ENCODE peak calls at places on chromosomes 7 and 10, in eight cellular contexts. D is heart left ventricle; Q is A549; O is cardiac muscle cell; E is RWPE1; Y is activated CD8-positive, alpha-beta T cell treated with anti-CD3 and anti-CD28 coated beads for 36 hours; K is bronchial epithelial cell; B is astrocyte of the spinal cord. N is an unnamed sample.

GRCh38 chr7:19957664-19958063 is 184.2 kb upstream of the TMEM196 start:
- DNase-seq in D (no peak), K (peak), B (peak), E (peak), Q (no peak), Y (no peak), O (no peak), N (no peak)

GRCh38 chr7:30364773-30365172 is 80.4 kb downstream of the ZNRF2 start:
- DNase-seq in E (no peak), Q (no peak), D (no peak), K (no peak), Y (no peak), O (no peak), B (no peak), N (no peak)

GRCh38 chr7:14229047-14229446 is 239.6 kb upstream of the ETV1 start:
- DNase-seq in E (no peak), K (peak), Y (no peak), O (no peak), B (no peak), Q (no peak), D (no peak), N (no peak)

GRCh38 chr7:28984631-28985030 is 26.5 kb upstream of the TRIL start:
- DNase-seq in O (no peak), B (peak), Q (peak), K (peak), E (peak), Y (no peak), D (peak), N (no peak)

GRCh38 chr7:30906014-30906413 is 5.6 kb upstream of the AQP1 start:
- DNase-seq in B (no peak), Y (no peak), E (peak), K (no peak), D (no peak), O (no peak), Q (no peak), N (no peak)

GRCh38 chr10:31346953-31347352 is 27.9 kb downstream of the ZEB1 start:
- DNase-seq in K (no peak), D (no peak), Q (no peak), B (no peak), Y (no peak), O (no peak), E (no peak), N (no peak)

GRCh38 chr7:55878701-55879100 is 8.6 kb upstream of the ZNF713 start:
- DNase-seq in B (no peak), O (no peak), D (no peak), K (no peak), Q (no peak), E (no peak), Y (no peak), N (no peak)

GRCh38 chr7:92904292-92905131 is 68.1 kb upstream of the CDK6 start:
- DNase-seq in O (no peak), Y (peak), B (peak), E (peak), Q (no peak), D (no peak), K (peak), N (no peak)

GRCh38 chr7:41538810-41539724 is 163.8 kb downstream of the INHBA start:
- DNase-seq in D (no peak), K (no peak), Y (no peak), B (peak), E (no peak), O (peak), Q (no peak), N (no peak)

GRCh38 chr10:239109-239508 is 103.9 kb downstream of the ZMYND11 start:
- DNase-seq in Y (no peak), O (no peak), K (peak), E (peak), Q (no peak), B (peak), D (no peak), N (no peak)

GRCh38 chr7:35777121-35777520 is 23.7 kb upstream of the SEPTIN7 start:
- DNase-seq in D (no peak), E (no peak), O (no peak), K (no peak), Y (no peak), B (no peak), Q (no peak), N (no peak)

GRCh38 chr7:66859794-66860645 is 61.0 kb upstream of the TMEM248 start:
- DNase-seq in E (no peak), D (no peak), B (no peak), O (peak), Y (peak), Q (no peak), K (peak), N (no peak)

GRCh38 chr7:52944916-52945315 is 90.5 kb upstream of the POM121L12 start:
- DNase-seq in D (no peak), E (peak), K (peak), O (no peak), Q (no peak), B (peak), Y (no peak), N (no peak)

GRCh38 chr10:22539579-22540160 is 174.7 kb downstream of the PIP4K2A start:
- DNase-seq in Q (no peak), E (no peak), Y (no peak), O (no peak), B (no peak), K (no peak), D (no peak), N (no peak)

GRCh38 chr7:19117870-19118608 is 603 bp upstream of the TWIST1 start:
- DNase-seq in B (peak), Q (no peak), D (no peak), Y (no peak), K (no peak), O (peak), E (no peak), N (no peak)

GRCh38 chr10:3852147-3852904 is 67.3 kb upstream of the KLF6 start:
- DNase-seq in Q (peak), Y (peak), E (peak), O (no peak), K (peak), D (peak), B (peak), N (no peak)

GRCh38 chr10:132170561-132171361 is 16.0 kb upstream of the DPYSL4 start:
- DNase-seq in B (no peak), K (no peak), O (no peak), E (no peak), Q (no peak), D (no peak), Y (no peak), N (no peak)

GRCh38 chr10:93143286-93143685 is 69.6 kb downstream of the CYP26A1 start:
- DNase-seq in B (no peak), D (no peak), O (no peak), K (no peak), E (no peak), Y (no peak), Q (no peak), N (no peak)

GRCh38 chr10:49397036-49397999 is 1.4 kb upstream of the DRGX start:
- DNase-seq in O (peak), B (peak), K (no peak), E (no peak), Y (peak), Q (no peak), D (no peak), N (no peak)

GRCh38 chr7:105215182-105215581 is 173.5 kb downstream of the SRPK2 start:
- DNase-seq in K (no peak), Q (no peak), B (no peak), O (no peak), D (no peak), E (no peak), Y (no peak), N (no peak)
- TF ChIP-seq CTCF in K (no peak), Q (no peak), B (no peak), O (no peak), D (no peak), E (no peak), Y (no peak), N (no peak)

GRCh38 chr7:142853739-142854504 is 954 bp upstream of the EPHB6 start:
- DNase-seq in Q (peak), K (peak), O (peak), D (peak), B (peak), E (peak), Y (peak), N (no peak)
- TF ChIP-seq CTCF in Q (peak), K (peak), O (peak), D (peak), B (peak), E (peak), Y (peak), N (peak)

DNA sequence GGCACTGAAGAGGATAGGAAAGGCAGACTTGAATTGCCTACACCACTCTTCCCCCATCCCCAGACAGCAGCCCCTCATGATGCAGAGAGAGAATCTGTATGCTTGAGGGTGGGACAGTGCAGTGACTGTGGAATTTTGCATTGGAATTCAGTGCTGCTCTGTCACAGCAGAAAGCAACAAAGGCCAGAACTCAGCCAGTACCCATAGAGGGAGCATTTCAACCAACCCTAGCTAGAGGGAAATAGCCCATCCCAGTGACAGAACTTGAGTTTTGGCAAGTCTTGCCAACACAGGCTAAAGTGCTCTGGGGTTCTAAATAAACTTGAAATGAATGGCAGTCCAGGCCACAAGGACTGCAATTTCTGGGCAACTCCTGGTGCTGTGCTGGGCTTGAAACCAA is 80.4 kb downstream of the TES start:
- DNase-seq in Q (no peak), E (no peak), Y (no peak), O (no peak), D (no peak), K (no peak), B (no peak), N (no peak)
- TF ChIP-seq CTCF in Q (no peak), E (no peak), Y (no peak), O (peak), D (no peak), K (no peak), B (no peak), N (no peak)

GRCh38 chr7:158495780-158496179 is 91.8 kb downstream of the PTPRN2 start:
- DNase-seq in K (peak), E (peak), Q (peak), B (no peak), D (no peak), O (peak), Y (peak), N (peak)
- TF ChIP-seq CTCF in K (no peak), E (peak), Q (peak), B (no peak), D (no peak), O (peak), Y (peak), N (peak)

N was measured in D721Med.